ENCODE peak calls at places on chromosomes 13 and 19, in five cellular contexts. U is non-pigmented ciliary epithelial cell, F is mesendoderm, G is astrocyte of the spinal cord, B is spleen. X is an unnamed sample.

GRCh38 chr19:3123088-3123721 is 12.6 kb upstream of the GNA15 start:
- DNase-seq in U (no peak), G (no peak), F (no peak), B (no peak), X (no peak)

GRCh38 chr19:30626567-30626966 is 254.4 kb downstream of the ZNF536 start:
- DNase-seq in B (no peak), G (no peak), U (no peak), F (no peak), X (no peak)

GRCh38 chr13:96836733-96837132 is 157.5 kb downstream of the OXGR1 start:
- DNase-seq in U (no peak), F (no peak), B (no peak), G (no peak), X (no peak)

GRCh38 chr19:2275588-2276428 is 6.2 kb downstream of the PEAK3 start:
- DNase-seq in U (no peak), F (no peak), B (peak), G (no peak), X (no peak)

GRCh38 chr19:38049105-38049649 is 142.2 kb downstream of the SIPA1L3 start:
- DNase-seq in G (peak), U (no peak), F (no peak), B (peak), X (no peak)

GRCh38 chr13:111384441-111385181 is 64.2 kb downstream of the TEX29 start:
- DNase-seq in U (no peak), B (peak), F (no peak), G (no peak), X (no peak)

GRCh38 chr19:3479177-3479818 is 1.0 kb downstream of the SMIM24 start:
- DNase-seq in G (no peak), F (peak), U (no peak), B (no peak), X (no peak)

GRCh38 chr13:35512271-35512920 is 35.9 kb upstream of the MAB21L1 start:
- DNase-seq in B (no peak), U (peak), G (peak), F (peak), X (no peak)

GRCh38 chr13:101779147-101779546 is 326.7 kb downstream of the ITGBL1 start:
- DNase-seq in U (no peak), G (no peak), B (no peak), F (no peak), X (no peak)

GRCh38 chr13:62209539-62209938 is 793.9 kb upstream of the PCDH20 start:
- DNase-seq in F (no peak), U (no peak), G (no peak), B (no peak), X (no peak)

GRCh38 chr13:99075268-99076191 is 97.7 kb upstream of the DOCK9 start:
- DNase-seq in F (peak), U (no peak), G (no peak), B (no peak), X (no peak)

GRCh38 chr19:54463531-54464043 is at the start of gene LENG9:
- DNase-seq in F (peak), B (peak), U (peak), G (peak), X (peak)

GRCh38 chr13:97879646-97880297 is 73.7 kb upstream of the IPO5 start:
- DNase-seq in F (peak), U (peak), G (peak), B (no peak), X (no peak)

GRCh38 chr19:35151273-35152065 is 3.1 kb upstream of the FXYD5 start:
- DNase-seq in F (peak), G (no peak), U (no peak), B (no peak), X (no peak)

GRCh38 chr19:31269425-31270127 is 79.7 kb downstream of the TSHZ3 start:
- DNase-seq in U (no peak), B (peak), G (no peak), F (no peak), X (peak)

GRCh38 chr13:79710376-79710775 is 229.4 kb downstream of the NDFIP2 start:
- DNase-seq in F (no peak), G (peak), B (no peak), U (peak), X (no peak)